ENCODE peak calls at places on chromosomes 7 and 10, in ten cellular contexts. One of them, this sample, is unnamed.

GRCh38 chr7:16594061-16594460 is 51.5 kb downstream of the ANKMY2 start:
- DNase-seq in D341Med: no peak
- DNase-seq in H9: no peak
- DNase-seq in PC-9: no peak
- DNase-seq in Calu3: no peak
- DNase-seq in cardiac muscle cell: no peak
- DNase-seq in bronchial epithelial cell: peak; percentile 58
- DNase-seq in stimulated activated CD8-positive, alpha-beta memory T cell treated with anti-CD3 and anti-CD28 coated beads, Interleukin-2, amount 100 ng/mL, for 48 hours: no peak
- DNase-seq in dermis microvascular lymphatic vessel endothelial cell: no peak
- DNase-seq in NCI-H510A treated with DMSO at 0.1 percent for 48 hours: no peak
- DNase-seq in this sample: no peak

GRCh38 chr10:43225004-43225786 is 41.7 kb downstream of the RASGEF1A start:
- DNase-seq in D341Med: no peak
- DNase-seq in H9: peak; percentile 18
- DNase-seq in PC-9: no peak
- DNase-seq in Calu3: no peak
- DNase-seq in cardiac muscle cell: no peak
- DNase-seq in bronchial epithelial cell: no peak
- DNase-seq in stimulated activated CD8-positive, alpha-beta memory T cell treated with anti-CD3 and anti-CD28 coated beads, Interleukin-2, amount 100 ng/mL, for 48 hours: no peak
- DNase-seq in dermis microvascular lymphatic vessel endothelial cell: no peak
- DNase-seq in NCI-H510A treated with DMSO at 0.1 percent for 48 hours: no peak
- DNase-seq in this sample: no peak

GRCh38 chr10:74924251-74924954 is 98.0 kb downstream of the KAT6B start:
- DNase-seq in D341Med: no peak
- DNase-seq in H9: no peak
- DNase-seq in PC-9: no peak
- DNase-seq in Calu3: peak; percentile 35
- DNase-seq in cardiac muscle cell: no peak
- DNase-seq in bronchial epithelial cell: peak; percentile 97
- DNase-seq in stimulated activated CD8-positive, alpha-beta memory T cell treated with anti-CD3 and anti-CD28 coated beads, Interleukin-2, amount 100 ng/mL, for 48 hours: no peak
- DNase-seq in dermis microvascular lymphatic vessel endothelial cell: peak; percentile 89
- DNase-seq in NCI-H510A treated with DMSO at 0.1 percent for 48 hours: no peak
- DNase-seq in this sample: no peak

GRCh38 chr7:134420509-134421125 is 38.3 kb downstream of the AKR1B1 start:
- DNase-seq in D341Med: peak; percentile 73
- DNase-seq in H9: peak; percentile 59
- DNase-seq in PC-9: peak; percentile 46
- DNase-seq in Calu3: peak; percentile 77
- DNase-seq in cardiac muscle cell: peak; percentile 54
- DNase-seq in bronchial epithelial cell: peak; percentile 68
- DNase-seq in stimulated activated CD8-positive, alpha-beta memory T cell treated with anti-CD3 and anti-CD28 coated beads, Interleukin-2, amount 100 ng/mL, for 48 hours: no peak
- DNase-seq in dermis microvascular lymphatic vessel endothelial cell: peak; percentile 77
- DNase-seq in NCI-H510A treated with DMSO at 0.1 percent for 48 hours: peak; percentile 24
- DNase-seq in this sample: peak; percentile 48

GRCh38 chr7:100607111-100607510 is 4.9 kb downstream of the PCOLCE start:
- DNase-seq in D341Med: no peak
- DNase-seq in H9: no peak
- DNase-seq in PC-9: no peak
- DNase-seq in Calu3: no peak
- DNase-seq in cardiac muscle cell: no peak
- DNase-seq in bronchial epithelial cell: peak; percentile 45
- DNase-seq in stimulated activated CD8-positive, alpha-beta memory T cell treated with anti-CD3 and anti-CD28 coated beads, Interleukin-2, amount 100 ng/mL, for 48 hours: no peak
- DNase-seq in dermis microvascular lymphatic vessel endothelial cell: no peak
- DNase-seq in NCI-H510A treated with DMSO at 0.1 percent for 48 hours: no peak
- DNase-seq in this sample: no peak

GRCh38 chr7:84317536-84317935 is 122.9 kb upstream of the SEMA3A start:
- DNase-seq in D341Med: no peak
- DNase-seq in H9: no peak
- DNase-seq in PC-9: no peak
- DNase-seq in Calu3: no peak
- DNase-seq in cardiac muscle cell: no peak
- DNase-seq in bronchial epithelial cell: no peak
- DNase-seq in stimulated activated CD8-positive, alpha-beta memory T cell treated with anti-CD3 and anti-CD28 coated beads, Interleukin-2, amount 100 ng/mL, for 48 hours: no peak
- DNase-seq in dermis microvascular lymphatic vessel endothelial cell: no peak
- DNase-seq in NCI-H510A treated with DMSO at 0.1 percent for 48 hours: no peak
- DNase-seq in this sample: no peak

GRCh38 chr10:61785410-61786105 is 115.9 kb upstream of the ARID5B start:
- DNase-seq in D341Med: no peak
- DNase-seq in H9: no peak
- DNase-seq in PC-9: no peak
- DNase-seq in Calu3: no peak
- DNase-seq in cardiac muscle cell: no peak
- DNase-seq in bronchial epithelial cell: no peak
- DNase-seq in stimulated activated CD8-positive, alpha-beta memory T cell treated with anti-CD3 and anti-CD28 coated beads, Interleukin-2, amount 100 ng/mL, for 48 hours: no peak
- DNase-seq in dermis microvascular lymphatic vessel endothelial cell: no peak
- DNase-seq in NCI-H510A treated with DMSO at 0.1 percent for 48 hours: no peak
- DNase-seq in this sample: no peak

GRCh38 chr10:34075269-34075926 is 739.7 kb downstream of the PARD3 start:
- DNase-seq in D341Med: no peak
- DNase-seq in H9: no peak
- DNase-seq in PC-9: no peak
- DNase-seq in Calu3: no peak
- DNase-seq in cardiac muscle cell: no peak
- DNase-seq in bronchial epithelial cell: no peak
- DNase-seq in stimulated activated CD8-positive, alpha-beta memory T cell treated with anti-CD3 and anti-CD28 coated beads, Interleukin-2, amount 100 ng/mL, for 48 hours: no peak
- DNase-seq in dermis microvascular lymphatic vessel endothelial cell: no peak
- DNase-seq in NCI-H510A treated with DMSO at 0.1 percent for 48 hours: no peak
- DNase-seq in this sample: no peak

GRCh38 chr7:105718511-105718925 is 137.2 kb upstream of the EFCAB10 start:
- DNase-seq in D341Med: no peak
- DNase-seq in H9: no peak
- DNase-seq in PC-9: peak; percentile 97
- DNase-seq in Calu3: peak; percentile 48
- DNase-seq in cardiac muscle cell: peak; percentile 12
- DNase-seq in bronchial epithelial cell: no peak
- DNase-seq in stimulated activated CD8-positive, alpha-beta memory T cell treated with anti-CD3 and anti-CD28 coated beads, Interleukin-2, amount 100 ng/mL, for 48 hours: no peak
- DNase-seq in dermis microvascular lymphatic vessel endothelial cell: no peak
- DNase-seq in NCI-H510A treated with DMSO at 0.1 percent for 48 hours: no peak
- DNase-seq in this sample: no peak

This sample was measured in neuronal stem cell.